ENCODE peak calls at places on chromosomes 1 and 21, in nine cellular contexts. E is left ventricle myocardium inferior, L is thoracic aorta, S is lung, I is heart left ventricle, U is endothelial cell of umbilical vein, O is fibroblast of lung, F is fibroblast of mammary gland, R is foreskin fibroblast. B is an unnamed sample.

GRCh38 chr1:47684518-47684917 is 246.7 kb downstream of the FOXD2 start:
- DNase-seq in F (no peak), E (no peak), L (no peak), R (no peak), I (no peak), U (no peak), O (no peak), S (peak; percentile 6), B (no peak)

GRCh38 chr21:36436829-36437744 is 42.8 kb downstream of the CLDN14 start:
- DNase-seq in I (no peak), O (peak; percentile 46), R (no peak), L (no peak), F (peak; percentile 15), U (no peak), S (no peak), E (no peak), B (no peak)

GRCh38 chr1:29575826-29576225 is 339.5 kb downstream of the PTPRU start:
- DNase-seq in E (no peak), U (no peak), O (peak; percentile 70), S (no peak), R (no peak), I (no peak), F (peak; percentile 19), L (no peak), B (no peak)

GRCh38 chr1:28144203-28145135 is 32.0 kb downstream of the PTAFR start:
- DNase-seq in R (peak; percentile 57), O (peak; percentile 73), F (peak; percentile 73), S (no peak), L (no peak), I (no peak), U (no peak), E (no peak), B (no peak)

GRCh38 chr1:235759336-235759735 is 107.4 kb downstream of the LYST start:
- DNase-seq in I (no peak), L (no peak), U (no peak), R (no peak), O (no peak), E (no peak), S (no peak), F (no peak), B (no peak)

GRCh38 chr1:30191154-30191702 is 532.2 kb downstream of the MATN1 start:
- DNase-seq in S (peak; percentile 51), U (no peak), R (peak; percentile 52), L (no peak), F (peak; percentile 92), I (no peak), E (no peak), O (peak; percentile 88), B (peak; percentile 28)

GRCh38 chr1:42736152-42736551 is 3.9 kb downstream of the CLDN19 start:
- DNase-seq in R (peak; percentile 57), L (no peak), U (no peak), F (peak; percentile 40), E (no peak), O (no peak), I (no peak), S (no peak), B (no peak)

GRCh38 chr1:172726740-172727139 is 67.8 kb downstream of the FASLG start:
- DNase-seq in F (no peak), E (no peak), I (no peak), L (no peak), O (no peak), R (no peak), S (no peak), U (no peak), B (no peak)

GRCh38 chr1:165129568-165130164 is 226.8 kb downstream of the LMX1A start:
- DNase-seq in E (peak; percentile 38), I (peak; percentile 18), O (peak; percentile 25), F (peak; percentile 44), U (peak; percentile 40), S (peak; percentile 35), L (no peak), R (peak; percentile 43), B (no peak)

GRCh38 chr1:53681647-53682368 is 57.2 kb downstream of the GLIS1 start:
- DNase-seq in S (peak; percentile 32), L (no peak), R (peak; percentile 55), E (peak; percentile 17), F (no peak), U (peak; percentile 59), I (peak; percentile 40), O (peak; percentile 22), B (peak; percentile 31)
- TF ChIP-seq CTCF in S (no peak), L (peak; percentile 12), R (peak; percentile 19), E (peak; percentile 56), F (peak; percentile 40), U (no peak), I (peak; percentile 34), O (peak; percentile 45), B (no peak)

GRCh38 chr1:84297546-84298244 is 3.8 kb upstream of the SAMD13 start:
- DNase-seq in I (no peak), L (no peak), F (no peak), U (no peak), O (no peak), E (no peak), R (no peak), S (no peak), B (no peak)

GRCh38 chr1:84300501-84300900 is 1.0 kb upstream of the SAMD13 start:
- DNase-seq in E (no peak), I (no peak), U (no peak), R (no peak), S (no peak), F (no peak), L (no peak), O (no peak), B (no peak)

GRCh38 chr1:84299536-84300260 is 1.8 kb upstream of the SAMD13 start:
- DNase-seq in S (no peak), E (no peak), F (no peak), U (peak; percentile 56), R (peak; percentile 40), O (peak; percentile 19), L (no peak), I (no peak), B (no peak)

GRCh38 chr1:84298336-84298687 is 3.2 kb upstream of the SAMD13 start:
- DNase-seq in E (peak; percentile 66), O (peak; percentile 56), U (peak; percentile 61), S (peak; percentile 33), F (no peak), R (peak; percentile 80), I (peak; percentile 61), L (peak; percentile 10), B (no peak)

GRCh38 chr1:84298688-84299535 is 2.6 kb upstream of the SAMD13 start:
- DNase-seq in R (peak; percentile 63), S (peak; percentile 31), O (peak; percentile 29), L (no peak), I (peak; percentile 30), U (peak; percentile 60), F (no peak), E (peak; percentile 26), B (no peak)
- TF ChIP-seq CTCF in R (no peak), S (no peak), O (no peak), L (no peak), I (no peak), U (no peak), F (no peak), E (no peak), B (no peak)

DNA sequence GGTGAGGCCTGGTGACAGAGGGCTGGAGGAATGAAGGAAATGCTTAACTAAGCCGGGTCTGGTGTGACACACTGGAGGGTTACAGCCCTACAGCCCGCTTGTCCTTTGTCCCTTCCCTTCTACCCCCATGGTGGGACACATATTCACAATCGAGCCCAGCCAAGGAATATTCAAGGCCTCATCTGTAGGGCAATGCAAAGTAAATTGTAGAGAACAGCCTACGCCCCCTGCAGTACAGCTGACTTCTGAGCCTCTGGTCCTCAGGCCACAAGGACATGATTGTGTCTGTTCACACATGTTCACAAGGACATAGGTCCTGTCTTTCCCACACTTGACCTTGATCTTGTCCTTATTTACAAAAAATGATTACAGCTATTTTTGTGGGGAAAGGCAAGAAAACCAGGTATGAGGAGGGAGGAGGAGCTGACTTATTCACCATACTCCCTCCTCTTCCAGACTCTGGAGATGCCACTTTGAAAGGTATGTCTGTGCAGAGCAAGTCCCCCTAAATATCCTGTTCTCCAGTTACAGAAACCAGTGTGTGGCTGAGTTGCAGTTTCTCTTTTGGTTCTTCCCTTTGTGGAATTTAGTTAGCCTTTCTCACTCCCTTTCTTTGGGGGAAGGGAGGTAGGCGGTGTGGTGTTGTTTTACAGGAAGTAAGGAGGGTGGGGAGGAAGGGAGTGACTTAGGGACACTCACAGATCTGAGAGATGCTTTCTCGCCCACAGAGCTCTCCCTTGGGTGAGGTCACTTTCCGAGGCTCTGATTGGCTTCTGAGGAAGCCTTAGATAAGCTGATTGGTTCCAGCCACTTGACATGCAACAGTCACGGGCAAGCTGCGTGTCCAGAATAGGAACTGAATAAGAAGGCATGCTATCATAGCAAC is 14.6 kb downstream of the POLR3GL start:
- DNase-seq in O (peak; percentile 100), U (peak; percentile 98), S (peak; percentile 96), I (peak; percentile 96), F (peak; percentile 100), R (peak; percentile 100), L (peak; percentile 94), E (peak; percentile 92), B (peak; percentile 65)
- TF ChIP-seq CTCF in O (peak; percentile 41), U (no peak), S (no peak), I (peak; percentile 33), F (peak; percentile 31), R (peak; percentile 32), L (no peak), E (peak; percentile 43), B (no peak)

GRCh38 chr1:55444660-55445059 is 229.5 kb upstream of the USP24 start:
- DNase-seq in E (no peak), I (no peak), F (no peak), U (no peak), L (no peak), R (no peak), O (no peak), S (no peak), B (no peak)

GRCh38 chr1:55446351-55446750 is 231.2 kb upstream of the USP24 start:
- DNase-seq in F (peak; percentile 56), O (peak; percentile 83), E (no peak), S (no peak), I (no peak), U (no peak), R (peak; percentile 68), L (no peak), B (no peak)

GRCh38 chr1:55445416-55445815 is 230.3 kb upstream of the USP24 start:
- DNase-seq in O (no peak), E (no peak), R (no peak), U (no peak), S (no peak), L (no peak), F (no peak), I (no peak), B (no peak)

GRCh38 chr1:55441474-55441873 is 226.3 kb upstream of the USP24 start:
- DNase-seq in O (peak; percentile 7), R (peak; percentile 63), I (no peak), U (no peak), E (no peak), S (no peak), F (no peak), L (no peak), B (no peak)

DNA sequence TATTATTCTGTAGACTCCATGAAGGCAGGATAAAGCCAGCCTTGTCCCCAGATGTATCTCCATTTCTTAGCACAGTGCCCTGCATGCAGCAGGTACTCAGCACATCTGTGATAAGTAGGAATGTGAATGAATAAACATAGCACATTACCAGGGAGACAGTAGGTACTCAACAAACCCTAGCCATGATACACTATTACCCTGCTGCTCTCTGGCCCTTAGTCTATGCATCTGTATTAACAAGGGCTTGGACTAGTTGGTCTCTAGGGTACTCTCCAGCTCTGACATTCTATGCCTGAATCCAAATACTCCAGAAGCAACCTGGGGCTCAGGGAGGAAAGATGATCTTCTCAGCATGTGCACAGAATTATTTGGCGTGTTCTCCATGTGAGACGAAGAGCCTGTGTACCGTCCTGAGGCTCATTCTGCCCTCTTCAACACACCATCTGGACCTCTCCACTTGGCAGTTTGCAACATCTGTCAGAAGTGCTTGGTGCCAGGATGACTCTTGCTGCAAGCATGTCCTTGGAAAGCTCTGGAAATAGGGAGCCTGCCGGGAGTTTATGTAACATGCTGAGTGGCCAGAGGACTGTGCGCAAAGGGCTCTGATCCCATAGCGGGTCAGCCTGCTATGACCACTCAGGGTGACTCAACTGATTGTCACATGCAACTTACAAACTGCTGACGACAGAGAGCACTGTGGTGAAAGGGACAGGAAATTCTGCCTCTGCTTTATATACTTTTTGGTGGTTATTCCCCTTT is 228.2 kb upstream of the USP24 start:
- DNase-seq in E (peak; percentile 72), U (peak; percentile 37), O (peak; percentile 98), R (peak; percentile 100), S (peak; percentile 80), L (peak; percentile 87), I (peak; percentile 70), F (peak; percentile 100), B (peak; percentile 56)
- TF ChIP-seq CTCF in E (no peak), U (no peak), O (no peak), R (no peak), S (no peak), L (no peak), I (no peak), F (no peak), B (no peak)